ENCODE peak calls at places on chromosome 13, in five cellular contexts. One of them, this sample, is unnamed.

GRCh38 chr13:62119739-62120700 is 704.4 kb upstream of the PCDH20 start:
- DNase-seq in H9: no peak
- DNase-seq in AG10803: no peak
- DNase-seq in cardiac muscle cell: peak
- DNase-seq in progenitor cell of endocrine pancreas: no peak
- DNase-seq in this sample: no peak

GRCh38 chr13:93996471-93996870 is 483.0 kb downstream of the DCT start:
- DNase-seq in cardiac muscle cell: no peak
- DNase-seq in progenitor cell of endocrine pancreas: no peak
- DNase-seq in AG10803: no peak
- DNase-seq in H9: no peak
- DNase-seq in this sample: no peak

GRCh38 chr13:43269037-43269476 is 245.7 kb downstream of the DNAJC15 start:
- DNase-seq in H9: no peak
- DNase-seq in progenitor cell of endocrine pancreas: peak
- DNase-seq in cardiac muscle cell: peak
- DNase-seq in AG10803: peak
- DNase-seq in this sample: no peak

GRCh38 chr13:20174656-20175405 is 14.0 kb upstream of the GJA3 start:
- DNase-seq in H9: peak
- DNase-seq in AG10803: peak
- DNase-seq in cardiac muscle cell: peak
- DNase-seq in progenitor cell of endocrine pancreas: no peak
- DNase-seq in this sample: peak

GRCh38 chr13:99686157-99686572 is 184.9 kb downstream of the TM9SF2 start:
- DNase-seq in cardiac muscle cell: peak
- DNase-seq in AG10803: peak
- DNase-seq in progenitor cell of endocrine pancreas: no peak
- DNase-seq in H9: peak
- DNase-seq in this sample: no peak

GRCh38 chr13:113022391-113023216 is 53.6 kb downstream of the MCF2L start:
- DNase-seq in H9: peak
- DNase-seq in AG10803: no peak
- DNase-seq in cardiac muscle cell: peak
- DNase-seq in progenitor cell of endocrine pancreas: no peak
- DNase-seq in this sample: no peak

GRCh38 chr13:113883314-113883811 is 19.5 kb upstream of the GAS6 start:
- DNase-seq in progenitor cell of endocrine pancreas: no peak
- DNase-seq in H9: no peak
- DNase-seq in AG10803: no peak
- DNase-seq in cardiac muscle cell: no peak
- DNase-seq in this sample: no peak

GRCh38 chr13:90047600-90047999 is 1299.9 kb upstream of the MIR17HG start:
- DNase-seq in AG10803: no peak
- DNase-seq in cardiac muscle cell: no peak
- DNase-seq in H9: no peak
- DNase-seq in progenitor cell of endocrine pancreas: no peak
- DNase-seq in this sample: no peak

GRCh38 chr13:74114641-74115040 is 19.6 kb downstream of the KLF12 start:
- DNase-seq in cardiac muscle cell: no peak
- DNase-seq in H9: no peak
- DNase-seq in progenitor cell of endocrine pancreas: no peak
- DNase-seq in AG10803: no peak
- DNase-seq in this sample: no peak

GRCh38 chr13:114110091-114110829 is 22.2 kb downstream of the RASA3 start:
- DNase-seq in AG10803: peak
- DNase-seq in cardiac muscle cell: no peak
- DNase-seq in H9: peak
- DNase-seq in progenitor cell of endocrine pancreas: no peak
- DNase-seq in this sample: peak

GRCh38 chr13:75554981-75555380 is 5.4 kb downstream of the UCHL3 start:
- DNase-seq in H9: no peak
- DNase-seq in progenitor cell of endocrine pancreas: no peak
- DNase-seq in AG10803: no peak
- DNase-seq in cardiac muscle cell: no peak
- DNase-seq in this sample: no peak

GRCh38 chr13:39107484-39108040 is 69.3 kb downstream of the NHLRC3 start:
- DNase-seq in progenitor cell of endocrine pancreas: no peak
- DNase-seq in H9: no peak
- DNase-seq in AG10803: no peak
- DNase-seq in cardiac muscle cell: no peak
- DNase-seq in this sample: no peak

GRCh38 chr13:113978741-113979481 is 5.0 kb upstream of the C13orf46 start:
- DNase-seq in progenitor cell of endocrine pancreas: no peak
- DNase-seq in cardiac muscle cell: no peak
- DNase-seq in H9: no peak
- DNase-seq in AG10803: no peak
- DNase-seq in this sample: peak

GRCh38 chr13:35760678-35761308 is 284.3 kb upstream of the MAB21L1 start:
- DNase-seq in progenitor cell of endocrine pancreas: no peak
- DNase-seq in AG10803: no peak
- DNase-seq in H9: no peak
- DNase-seq in cardiac muscle cell: no peak
- DNase-seq in this sample: no peak

GRCh38 chr13:94784066-94784465 is 71.7 kb upstream of the SOX21 start:
- DNase-seq in cardiac muscle cell: peak
- DNase-seq in progenitor cell of endocrine pancreas: no peak
- DNase-seq in AG10803: peak
- DNase-seq in H9: no peak
- DNase-seq in this sample: no peak

GRCh38 chr13:63512095-63512494 is 2096.4 kb upstream of the PCDH20 start:
- DNase-seq in cardiac muscle cell: no peak
- DNase-seq in H9: no peak
- DNase-seq in AG10803: no peak
- DNase-seq in progenitor cell of endocrine pancreas: no peak
- DNase-seq in this sample: no peak

GRCh38 chr13:75968103-75968838 is 332.1 kb downstream of the LMO7 start:
- DNase-seq in cardiac muscle cell: peak
- DNase-seq in progenitor cell of endocrine pancreas: no peak
- DNase-seq in AG10803: peak
- DNase-seq in H9: no peak
- DNase-seq in this sample: no peak

GRCh38 chr13:98530236-98530635 is 46.7 kb downstream of the STK24 start:
- DNase-seq in cardiac muscle cell: no peak
- DNase-seq in AG10803: no peak
- DNase-seq in H9: no peak
- DNase-seq in progenitor cell of endocrine pancreas: no peak
- DNase-seq in this sample: no peak

GRCh38 chr13:28370448-28370847 is 124.5 kb downstream of the FLT1 start:
- DNase-seq in AG10803: no peak
- DNase-seq in H9: no peak
- DNase-seq in progenitor cell of endocrine pancreas: no peak
- DNase-seq in cardiac muscle cell: no peak
- DNase-seq in this sample: no peak

GRCh38 chr13:44668707-44669106 is 92.6 kb upstream of the TSC22D1 start:
- DNase-seq in H9: no peak
- DNase-seq in AG10803: no peak
- DNase-seq in cardiac muscle cell: no peak
- DNase-seq in progenitor cell of endocrine pancreas: no peak
- DNase-seq in this sample: no peak

GRCh38 chr13:110535526-110535925 is 26.0 kb downstream of the RAB20 start:
- DNase-seq in progenitor cell of endocrine pancreas: no peak
- DNase-seq in cardiac muscle cell: no peak
- DNase-seq in AG10803: no peak
- DNase-seq in H9: no peak
- DNase-seq in this sample: no peak

GRCh38 chr13:102707465-102707864 is 12.6 kb upstream of the METTL21C start:
- DNase-seq in H9: no peak
- DNase-seq in cardiac muscle cell: peak
- DNase-seq in AG10803: peak
- DNase-seq in progenitor cell of endocrine pancreas: no peak
- DNase-seq in this sample: no peak

GRCh38 chr13:114121496-114122466 is 10.6 kb downstream of the RASA3 start:
- DNase-seq in H9: no peak
- DNase-seq in cardiac muscle cell: no peak
- DNase-seq in progenitor cell of endocrine pancreas: no peak
- DNase-seq in AG10803: no peak
- DNase-seq in this sample: no peak

GRCh38 chr13:57030671-57031070 is 110.0 kb upstream of the PRR20A start:
- DNase-seq in progenitor cell of endocrine pancreas: no peak
- DNase-seq in H9: no peak
- DNase-seq in cardiac muscle cell: no peak
- DNase-seq in AG10803: no peak
- DNase-seq in this sample: no peak

GRCh38 chr13:98520674-98521449 is 56.0 kb downstream of the STK24 start:
- DNase-seq in H9: no peak
- DNase-seq in cardiac muscle cell: no peak
- DNase-seq in progenitor cell of endocrine pancreas: no peak
- DNase-seq in AG10803: no peak
- DNase-seq in this sample: no peak

GRCh38 chr13:47110141-47110540 is 213.3 kb upstream of the HTR2A start:
- DNase-seq in progenitor cell of endocrine pancreas: no peak
- DNase-seq in H9: no peak
- DNase-seq in cardiac muscle cell: no peak
- DNase-seq in AG10803: no peak
- DNase-seq in this sample: no peak

GRCh38 chr13:102028846-102029245 is 373.0 kb downstream of the FGF14 start:
- DNase-seq in H9: no peak
- DNase-seq in cardiac muscle cell: no peak
- DNase-seq in AG10803: no peak
- DNase-seq in progenitor cell of endocrine pancreas: no peak
- DNase-seq in this sample: no peak

GRCh38 chr13:40064154-40064713 is 408.8 kb downstream of the COG6 start:
- DNase-seq in cardiac muscle cell: no peak
- DNase-seq in AG10803: peak
- DNase-seq in H9: no peak
- DNase-seq in progenitor cell of endocrine pancreas: no peak
- DNase-seq in this sample: no peak

GRCh38 chr13:112861876-112862615 is 107.0 kb upstream of the MCF2L start:
- DNase-seq in cardiac muscle cell: no peak
- DNase-seq in AG10803: no peak
- DNase-seq in H9: no peak
- DNase-seq in progenitor cell of endocrine pancreas: no peak
- DNase-seq in this sample: no peak

GRCh38 chr13:69857188-69857821 is 250.3 kb upstream of the ATXN8OS start:
- DNase-seq in progenitor cell of endocrine pancreas: no peak
- DNase-seq in H9: no peak
- DNase-seq in cardiac muscle cell: peak
- DNase-seq in AG10803: peak
- DNase-seq in this sample: no peak

GRCh38 chr13:24922390-24923304 is 158.7 kb downstream of the RNF17 start:
- DNase-seq in AG10803: peak
- DNase-seq in progenitor cell of endocrine pancreas: peak
- DNase-seq in cardiac muscle cell: peak
- DNase-seq in H9: peak
- DNase-seq in this sample: peak
- TF ChIP-seq CTCF in AG10803: no peak
- TF ChIP-seq CTCF in progenitor cell of endocrine pancreas: no peak
- TF ChIP-seq CTCF in cardiac muscle cell: no peak
- TF ChIP-seq CTCF in H9: no peak
- TF ChIP-seq CTCF in this sample: no peak

DNA sequence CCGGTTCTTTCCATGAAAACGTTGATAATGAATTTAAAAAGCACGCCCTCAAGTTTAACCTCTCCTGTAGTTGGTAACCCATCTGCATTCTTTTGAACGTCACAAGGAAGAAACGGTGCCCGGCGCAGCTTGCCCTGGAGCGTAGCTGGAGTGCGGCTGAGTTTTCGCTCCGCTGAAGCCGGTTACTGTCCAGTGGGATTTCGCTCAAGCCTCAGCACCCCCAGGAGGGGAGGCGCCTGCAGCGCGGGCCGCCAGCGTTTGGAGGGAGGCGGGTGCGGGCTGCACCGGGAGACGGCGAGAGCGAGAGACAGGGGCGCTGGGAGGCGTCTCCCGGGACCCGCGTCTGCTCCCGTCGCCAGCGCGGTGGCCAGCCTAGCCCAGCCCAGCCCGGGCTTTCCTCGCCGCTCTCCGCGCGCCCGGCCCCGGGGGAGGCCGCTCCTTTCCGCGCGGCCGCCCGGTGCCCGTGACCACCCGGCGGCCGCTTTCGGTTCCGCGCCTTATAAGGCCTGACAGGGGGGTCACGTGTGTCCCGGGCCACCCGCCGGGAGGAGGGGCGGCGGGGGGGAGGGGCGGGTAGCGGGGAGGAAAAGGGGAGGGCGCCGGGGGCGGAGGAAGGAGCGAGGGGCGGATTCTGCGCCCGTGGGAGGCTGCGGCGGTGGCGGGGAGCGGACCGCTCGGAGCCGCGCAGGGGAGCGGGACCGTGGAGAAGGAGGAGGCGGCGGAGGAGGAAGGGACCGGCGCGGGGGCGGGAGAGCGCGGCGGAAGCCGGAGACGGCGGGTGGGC is 8.3 kb upstream of the DGKH start:
- DNase-seq in AG10803: peak
- DNase-seq in progenitor cell of endocrine pancreas: peak
- DNase-seq in H9: peak
- DNase-seq in cardiac muscle cell: peak
- DNase-seq in this sample: peak
- TF ChIP-seq CTCF in AG10803: no peak
- TF ChIP-seq CTCF in progenitor cell of endocrine pancreas: no peak
- TF ChIP-seq CTCF in H9: no peak
- TF ChIP-seq CTCF in cardiac muscle cell: no peak
- TF ChIP-seq CTCF in this sample: no peak

GRCh38 chr13:71316964-71317363 is 550.0 kb downstream of the DACH1 start:
- DNase-seq in H9: no peak
- DNase-seq in progenitor cell of endocrine pancreas: no peak
- DNase-seq in cardiac muscle cell: no peak
- DNase-seq in AG10803: no peak
- DNase-seq in this sample: no peak

DNA sequence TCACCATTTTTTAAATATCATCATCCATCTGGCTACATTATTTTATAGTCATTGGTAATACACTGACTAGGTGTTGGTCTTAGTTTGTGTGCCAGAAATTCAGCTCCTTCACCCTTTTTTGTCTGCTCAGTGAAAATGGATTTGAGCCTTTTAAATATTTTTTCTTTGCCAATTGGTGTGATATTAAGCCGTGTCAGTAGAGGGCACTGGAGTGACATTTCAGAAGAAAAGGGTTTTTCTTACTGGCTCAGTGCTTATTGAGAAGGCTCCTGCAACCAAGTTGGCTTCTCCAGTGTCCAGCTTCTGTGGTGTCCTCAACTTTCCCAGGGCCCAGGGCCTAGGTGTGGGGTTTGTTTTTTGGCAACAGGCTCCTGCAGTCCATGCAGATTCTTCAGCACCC is 546.6 kb downstream of the DACH1 start:
- DNase-seq in cardiac muscle cell: peak
- DNase-seq in H9: no peak
- DNase-seq in progenitor cell of endocrine pancreas: no peak
- DNase-seq in AG10803: no peak
- DNase-seq in this sample: no peak
- TF ChIP-seq CTCF in cardiac muscle cell: peak
- TF ChIP-seq CTCF in H9: peak
- TF ChIP-seq CTCF in progenitor cell of endocrine pancreas: peak
- TF ChIP-seq CTCF in AG10803: no peak
- TF ChIP-seq CTCF in this sample: peak

GRCh38 chr13:29803221-29803620 is 47.2 kb downstream of the UBL3 start:
- DNase-seq in AG10803: no peak
- DNase-seq in progenitor cell of endocrine pancreas: no peak
- DNase-seq in H9: no peak
- DNase-seq in cardiac muscle cell: no peak
- DNase-seq in this sample: no peak

GRCh38 chr13:29802621-29803020 is 47.8 kb downstream of the UBL3 start:
- DNase-seq in AG10803: peak
- DNase-seq in H9: no peak
- DNase-seq in progenitor cell of endocrine pancreas: no peak
- DNase-seq in cardiac muscle cell: peak
- DNase-seq in this sample: no peak

GRCh38 chr13:29800687-29801086 is 49.7 kb downstream of the UBL3 start:
- DNase-seq in H9: peak
- DNase-seq in AG10803: no peak
- DNase-seq in cardiac muscle cell: no peak
- DNase-seq in progenitor cell of endocrine pancreas: no peak
- DNase-seq in this sample: no peak

GRCh38 chr13:29801102-29801501 is 49.3 kb downstream of the UBL3 start:
- DNase-seq in H9: no peak
- DNase-seq in AG10803: no peak
- DNase-seq in progenitor cell of endocrine pancreas: no peak
- DNase-seq in cardiac muscle cell: no peak
- DNase-seq in this sample: no peak

GRCh38 chr13:29801737-29802305 is 48.6 kb downstream of the UBL3 start:
- DNase-seq in H9: no peak
- DNase-seq in cardiac muscle cell: peak
- DNase-seq in progenitor cell of endocrine pancreas: no peak
- DNase-seq in AG10803: peak
- DNase-seq in this sample: no peak
- TF ChIP-seq CTCF in H9: no peak
- TF ChIP-seq CTCF in cardiac muscle cell: no peak
- TF ChIP-seq CTCF in progenitor cell of endocrine pancreas: no peak
- TF ChIP-seq CTCF in AG10803: peak
- TF ChIP-seq CTCF in this sample: no peak

This sample was measured in CD14-positive monocyte.